ENCODE peak calls at places on chromosomes 6 and 20, in five cellular contexts. W, N, R, V and D are unnamed samples.

GRCh38 chr20:21994203-21994602 is 288.7 kb downstream of the PAX1 start:
- DNase-seq in W (no peak), N (no peak), R (no peak), V (no peak), D (no peak)

GRCh38 chr6:161660666-161661571 is 387.1 kb upstream of the AGPAT4 start:
- DNase-seq in W (no peak), N (no peak), R (no peak), V (peak), D (no peak)

GRCh38 chr20:1538655-1539054 is 18.9 kb downstream of the SIRPD start:
- DNase-seq in W (no peak), N (no peak), R (no peak), V (no peak), D (no peak)

GRCh38 chr6:154590770-154591169 is 80.3 kb upstream of the CNKSR3 start:
- DNase-seq in W (no peak), N (no peak), R (no peak), V (no peak), D (no peak)

GRCh38 chr6:2231438-2231837 is 14.0 kb downstream of the GMDS start:
- DNase-seq in W (no peak), N (no peak), R (no peak), V (no peak), D (no peak)

GRCh38 chr6:41055149-41055548 is 2.1 kb downstream of the APOBEC2 start:
- DNase-seq in W (no peak), N (no peak), R (no peak), V (no peak), D (no peak)

GRCh38 chr6:81487489-81487888 is 265.0 kb downstream of the TENT5A start:
- DNase-seq in W (no peak), N (no peak), R (peak), V (no peak), D (no peak)

GRCh38 chr20:48965189-48965910 is 43.8 kb downstream of the ARFGEF2 start:
- DNase-seq in W (no peak), N (no peak), R (no peak), V (no peak), D (no peak)

GRCh38 chr20:12968472-12968871 is 40.3 kb upstream of the SPTLC3 start:
- DNase-seq in W (no peak), N (no peak), R (no peak), V (no peak), D (no peak)

GRCh38 chr6:6736753-6737654 is 148.5 kb downstream of the LY86 start:
- DNase-seq in W (no peak), N (peak), R (peak), V (no peak), D (peak)

GRCh38 chr20:38863024-38863851 is 57.7 kb downstream of the PPP1R16B start:
- DNase-seq in W (no peak), N (no peak), R (no peak), V (peak), D (no peak)

GRCh38 chr20:43909720-43910119 is 4.9 kb upstream of the TOX2 start:
- DNase-seq in W (no peak), N (no peak), R (no peak), V (no peak), D (no peak)

GRCh38 chr6:158057213-158057987 is 75.7 kb downstream of the SYNJ2 start:
- DNase-seq in W (no peak), N (no peak), R (no peak), V (peak), D (no peak)

GRCh38 chr6:65110031-65110430 is 597.0 kb downstream of the EYS start:
- DNase-seq in W (no peak), N (no peak), R (no peak), V (no peak), D (no peak)

GRCh38 chr6:106574729-106575458 is 54.4 kb downstream of the RTN4IP1 start:
- DNase-seq in W (no peak), N (no peak), R (no peak), V (no peak), D (no peak)

GRCh38 chr20:6714202-6714800 is 53.2 kb upstream of the BMP2 start:
- DNase-seq in W (no peak), N (no peak), R (no peak), V (no peak), D (no peak)

GRCh38 chr6:119627908-119628669 is 278.5 kb upstream of the MAN1A1 start:
- DNase-seq in W (no peak), N (no peak), R (no peak), V (no peak), D (peak)

GRCh38 chr6:119256978-119257462 is 92.5 kb downstream of the MAN1A1 start:
- DNase-seq in W (no peak), N (no peak), R (no peak), V (no peak), D (no peak)

GRCh38 chr6:170037541-170038250 is 253.2 kb downstream of the DLL1 start:
- DNase-seq in W (no peak), N (no peak), R (peak), V (no peak), D (no peak)

GRCh38 chr6:167578371-167578901 is 248.3 kb upstream of the AFDN start:
- DNase-seq in W (no peak), N (no peak), R (no peak), V (no peak), D (no peak)

GRCh38 chr6:137387365-137387764 is 106.8 kb downstream of the OLIG3 start:
- DNase-seq in W (no peak), N (no peak), R (no peak), V (no peak), D (no peak)

GRCh38 chr6:143958839-143959399 is 49.1 kb downstream of the PLAGL1 start:
- DNase-seq in W (no peak), N (no peak), R (no peak), V (no peak), D (no peak)